ENCODE peak calls at places on chromosome 10, in four cellular contexts. A is right lobe of liver, N is HCT116, W is stomach. O is an unnamed sample.
A peak's percentile ranks its signal among the peaks of the same experiment; 100 is the strongest.

GRCh38 chr10:62011558-62011957 is 110.1 kb downstream of the ARID5B start:
- DNase-seq in A (no peak), N (no peak), W (peak; percentile 55), O (no peak)

GRCh38 chr10:69418052-69418752 is 1.5 kb upstream of the TACR2 start:
- DNase-seq in A (no peak), N (no peak), W (no peak), O (no peak)

GRCh38 chr10:100890696-100891271 is 22.0 kb upstream of the SLF2 start:
- DNase-seq in A (no peak), N (peak; percentile 79), W (no peak), O (no peak)

GRCh38 chr10:60564475-60564874 is 174.8 kb upstream of the ANK3 start:
- DNase-seq in A (no peak), N (no peak), W (no peak), O (no peak)

GRCh38 chr10:12588091-12588850 is 238.9 kb downstream of the CAMK1D start:
- DNase-seq in A (no peak), N (no peak), W (no peak), O (no peak)

GRCh38 chr10:60359066-60359465 is 30.6 kb downstream of the ANK3 start:
- DNase-seq in A (no peak), N (no peak), W (no peak), O (no peak)

GRCh38 chr10:11782793-11783557 is 40.2 kb upstream of the PROSER2 start:
- DNase-seq in A (no peak), N (peak; percentile 51), W (no peak), O (no peak)

GRCh38 chr10:114151486-114151885 is 22.5 kb downstream of the CCDC186 start:
- DNase-seq in A (no peak), N (peak; percentile 67), W (no peak), O (no peak)

GRCh38 chr10:97333601-97334369 is 744 bp downstream of the FRAT2 start:
- DNase-seq in A (peak; percentile 63), N (no peak), W (peak; percentile 62), O (peak; percentile 79)

GRCh38 chr10:97334370-97335175 is at the start of gene FRAT2:
- DNase-seq in A (peak; percentile 95), N (peak; percentile 79), W (peak; percentile 93), O (peak; percentile 87)

GRCh38 chr10:97331304-97331703 is 3.2 kb downstream of the FRAT2 start:
- DNase-seq in A (no peak), N (no peak), W (no peak), O (no peak)

GRCh38 chr10:97333351-97333600 is 1.3 kb downstream of the FRAT2 start:
- DNase-seq in A (no peak), N (no peak), W (no peak), O (no peak)

GRCh38 chr10:97332586-97333350 is 1.8 kb downstream of the FRAT2 start:
- DNase-seq in A (peak; percentile 60), N (no peak), W (peak; percentile 61), O (no peak)
- TF ChIP-seq CTCF in A (peak; percentile 25), N (no peak), W (no peak), O (no peak)

GRCh38 chr10:68230268-68230667 is 1.6 kb downstream of the ATOH7 start:
- DNase-seq in A (no peak), N (no peak), W (no peak), O (no peak)

GRCh38 chr10:68231916-68232315 is at the start of gene ATOH7:
- DNase-seq in A (no peak), N (no peak), W (no peak), O (no peak)

GRCh38 chr10:68235111-68235510 is 3.2 kb upstream of the ATOH7 start:
- DNase-seq in A (no peak), N (no peak), W (no peak), O (no peak)

GRCh38 chr10:68233045-68233444 is 1.1 kb upstream of the ATOH7 start:
- DNase-seq in A (no peak), N (no peak), W (no peak), O (no peak)

GRCh38 chr10:68231106-68231901 is 609 bp downstream of the ATOH7 start:
- DNase-seq in A (peak; percentile 59), N (peak; percentile 45), W (peak; percentile 69), O (no peak)
- TF ChIP-seq CTCF in A (peak; percentile 24), N (no peak), W (no peak), O (no peak)

DNA sequence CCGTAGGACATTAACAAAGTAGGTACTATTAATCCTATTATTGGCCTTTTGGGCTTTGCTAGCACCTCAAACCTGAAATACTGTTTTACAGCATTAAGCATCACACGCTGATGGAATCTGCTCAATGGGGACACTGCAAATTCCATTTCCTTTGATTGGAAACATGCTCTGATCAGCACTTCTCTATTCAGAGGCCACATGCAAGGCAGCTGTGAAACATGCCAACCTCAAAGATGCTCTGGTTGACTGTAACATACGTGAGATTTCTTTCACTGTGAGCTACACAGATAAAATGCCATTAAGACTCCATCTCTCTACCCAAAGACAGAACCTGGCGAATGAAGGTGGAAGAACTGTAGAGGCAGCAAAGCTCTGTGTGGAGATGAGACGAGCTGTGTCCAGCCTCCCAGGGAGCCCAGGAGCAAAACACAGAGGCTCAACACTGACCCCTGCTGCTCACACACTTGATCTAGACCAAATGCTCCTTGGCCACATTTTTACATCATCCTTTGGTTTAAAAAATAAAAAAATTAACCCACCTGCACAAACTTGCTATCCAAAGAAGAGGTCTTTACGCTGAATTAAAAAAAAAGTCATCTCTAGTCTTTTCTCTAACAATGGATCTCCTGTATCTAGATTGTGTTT is 8.0 kb downstream of the RSU1 start:
- DNase-seq in A (peak; percentile 35), N (peak; percentile 31), W (peak; percentile 38), O (no peak)
- TF ChIP-seq CTCF in A (peak; percentile 30), N (peak; percentile 46), W (no peak), O (peak; percentile 60)

GRCh38 chr10:58258977-58259692 is 8.6 kb downstream of the IPMK start:
- DNase-seq in A (no peak), N (no peak), W (no peak), O (no peak)
- TF ChIP-seq CTCF in A (no peak), N (no peak), W (no peak), O (peak; percentile 39)

GRCh38 chr10:110337401-110337800 is 32.7 kb upstream of the SMNDC1 start:
- DNase-seq in A (no peak), N (no peak), W (no peak), O (no peak)
- TF ChIP-seq CTCF in A (no peak), N (no peak), W (no peak), O (no peak)

O was measured in CD14-positive monocyte.